ENCODE peak calls at places on chromosome 20, in five cellular contexts. One of them, this sample, is unnamed.

GRCh38 chr20:41366546-41367392 is at the start of gene EMILIN3:
- ATAC-seq in heart right ventricle: peak
- ATAC-seq in Panc1: no peak
- ATAC-seq in body of pancreas: no peak
- ATAC-seq in HepG2: peak
- ATAC-seq in this sample: peak

GRCh38 chr20:4507288-4507719 is 214.4 kb upstream of the PRND start:
- ATAC-seq in Panc1: no peak
- ATAC-seq in HepG2: no peak
- ATAC-seq in body of pancreas: no peak
- ATAC-seq in heart right ventricle: no peak
- ATAC-seq in this sample: no peak

GRCh38 chr20:44295995-44296394 is 15.0 kb downstream of the FITM2 start:
- ATAC-seq in Panc1: no peak
- ATAC-seq in HepG2: no peak
- ATAC-seq in heart right ventricle: peak
- ATAC-seq in body of pancreas: no peak
- ATAC-seq in this sample: no peak

GRCh38 chr20:35985789-35986188 is 17.4 kb downstream of the CNBD2 start:
- ATAC-seq in HepG2: no peak
- ATAC-seq in heart right ventricle: no peak
- ATAC-seq in body of pancreas: no peak
- ATAC-seq in Panc1: no peak
- ATAC-seq in this sample: no peak

GRCh38 chr20:54535045-54535444 is 59.7 kb downstream of the DOK5 start:
- ATAC-seq in HepG2: no peak
- ATAC-seq in Panc1: no peak
- ATAC-seq in body of pancreas: no peak
- ATAC-seq in heart right ventricle: no peak
- ATAC-seq in this sample: no peak

GRCh38 chr20:53827996-53828672 is 234.5 kb upstream of the ZNF217 start:
- ATAC-seq in heart right ventricle: peak
- ATAC-seq in HepG2: no peak
- ATAC-seq in body of pancreas: peak
- ATAC-seq in Panc1: peak
- ATAC-seq in this sample: peak

GRCh38 chr20:13312300-13312699 is 91.2 kb downstream of the ISM1 start:
- ATAC-seq in body of pancreas: no peak
- ATAC-seq in HepG2: no peak
- ATAC-seq in Panc1: no peak
- ATAC-seq in heart right ventricle: no peak
- ATAC-seq in this sample: no peak

GRCh38 chr20:33257237-33257636 is 21.4 kb downstream of the BPIFA1 start:
- ATAC-seq in Panc1: no peak
- ATAC-seq in HepG2: no peak
- ATAC-seq in body of pancreas: no peak
- ATAC-seq in heart right ventricle: no peak
- ATAC-seq in this sample: no peak

GRCh38 chr20:15317546-15318242 is 980.3 kb upstream of the FLRT3 start:
- ATAC-seq in body of pancreas: no peak
- ATAC-seq in Panc1: no peak
- ATAC-seq in heart right ventricle: no peak
- ATAC-seq in HepG2: no peak
- ATAC-seq in this sample: no peak

GRCh38 chr20:3358676-3359340 is 48.7 kb downstream of the DNAAF9 start:
- ATAC-seq in Panc1: no peak
- ATAC-seq in heart right ventricle: peak
- ATAC-seq in body of pancreas: no peak
- ATAC-seq in HepG2: peak
- ATAC-seq in this sample: no peak

GRCh38 chr20:12966468-12967085 is 42.2 kb upstream of the SPTLC3 start:
- ATAC-seq in HepG2: peak
- ATAC-seq in Panc1: no peak
- ATAC-seq in heart right ventricle: no peak
- ATAC-seq in body of pancreas: no peak
- ATAC-seq in this sample: no peak

GRCh38 chr20:31538327-31538726 is 24.1 kb downstream of the HM13 start:
- ATAC-seq in HepG2: no peak
- ATAC-seq in body of pancreas: no peak
- ATAC-seq in Panc1: no peak
- ATAC-seq in heart right ventricle: no peak
- ATAC-seq in this sample: no peak

GRCh38 chr20:53900380-53900999 is 169.9 kb downstream of the BCAS1 start:
- ATAC-seq in HepG2: no peak
- ATAC-seq in heart right ventricle: peak
- ATAC-seq in Panc1: peak
- ATAC-seq in body of pancreas: peak
- ATAC-seq in this sample: no peak

DNA sequence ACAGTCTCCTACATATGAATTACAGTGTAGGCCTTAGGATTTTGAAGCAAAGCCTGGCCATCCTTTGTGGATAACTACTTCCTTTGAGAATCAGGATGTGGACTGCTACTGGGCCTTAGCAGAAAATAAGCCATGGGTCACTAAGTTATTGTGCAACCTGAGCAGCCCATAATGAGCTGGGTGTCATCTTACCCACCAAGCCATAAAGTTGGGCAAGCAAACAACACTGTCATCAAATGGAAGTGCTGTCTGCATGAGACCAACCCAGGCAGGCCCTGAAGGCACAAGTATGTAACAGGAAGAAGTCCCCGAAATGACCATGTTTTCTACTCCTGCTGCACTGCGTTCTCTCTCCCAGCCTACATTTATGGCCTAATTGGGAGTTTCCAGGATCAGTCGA is 205.6 kb upstream of the GGTLC1 start:
- ATAC-seq in HepG2: no peak
- ATAC-seq in heart right ventricle: no peak
- ATAC-seq in Panc1: no peak
- ATAC-seq in body of pancreas: no peak
- ATAC-seq in this sample: no peak
- H3K27ac ChIP-seq in HepG2: no peak
- H3K27ac ChIP-seq in heart right ventricle: no peak
- H3K27ac ChIP-seq in Panc1: no peak
- H3K27ac ChIP-seq in body of pancreas: no peak
- H3K27ac ChIP-seq in this sample: no peak

GRCh38 chr20:18527339-18527738 is 19.6 kb downstream of the SEC23B start:
- ATAC-seq in Panc1: no peak
- ATAC-seq in heart right ventricle: no peak
- ATAC-seq in HepG2: no peak
- ATAC-seq in body of pancreas: no peak
- ATAC-seq in this sample: no peak

GRCh38 chr20:18527836-18528235 is 20.1 kb downstream of the SEC23B start:
- ATAC-seq in heart right ventricle: no peak
- ATAC-seq in Panc1: no peak
- ATAC-seq in body of pancreas: no peak
- ATAC-seq in HepG2: no peak
- ATAC-seq in this sample: no peak

GRCh38 chr20:18523066-18523465 is 15.3 kb downstream of the SEC23B start:
- ATAC-seq in body of pancreas: no peak
- ATAC-seq in HepG2: no peak
- ATAC-seq in heart right ventricle: no peak
- ATAC-seq in Panc1: no peak
- ATAC-seq in this sample: no peak

GRCh38 chr20:18524646-18525045 is 16.9 kb downstream of the SEC23B start:
- ATAC-seq in HepG2: no peak
- ATAC-seq in heart right ventricle: no peak
- ATAC-seq in Panc1: no peak
- ATAC-seq in body of pancreas: no peak
- ATAC-seq in this sample: no peak
- H3K27ac ChIP-seq in HepG2: no peak
- H3K27ac ChIP-seq in heart right ventricle: no peak
- H3K27ac ChIP-seq in Panc1: no peak
- H3K27ac ChIP-seq in body of pancreas: no peak
- H3K27ac ChIP-seq in this sample: no peak

GRCh38 chr20:64021124-64021975 is 14.6 kb upstream of the C20orf204 start:
- ATAC-seq in body of pancreas: no peak
- ATAC-seq in heart right ventricle: no peak
- ATAC-seq in Panc1: no peak
- ATAC-seq in HepG2: no peak
- ATAC-seq in this sample: no peak
- H3K27ac ChIP-seq in body of pancreas: no peak
- H3K27ac ChIP-seq in heart right ventricle: no peak
- H3K27ac ChIP-seq in Panc1: no peak
- H3K27ac ChIP-seq in HepG2: no peak
- H3K27ac ChIP-seq in this sample: no peak

GRCh38 chr20:24990810-24991252 is 1.7 kb downstream of the APMAP start:
- ATAC-seq in heart right ventricle: no peak
- ATAC-seq in HepG2: no peak
- ATAC-seq in Panc1: no peak
- ATAC-seq in body of pancreas: no peak
- ATAC-seq in this sample: no peak

GRCh38 chr20:24992420-24993205 is at the start of gene APMAP:
- ATAC-seq in HepG2: peak
- ATAC-seq in body of pancreas: peak
- ATAC-seq in Panc1: peak
- ATAC-seq in heart right ventricle: peak
- ATAC-seq in this sample: peak

GRCh38 chr20:24994186-24994465 is 1.6 kb upstream of the APMAP start:
- ATAC-seq in HepG2: no peak
- ATAC-seq in body of pancreas: no peak
- ATAC-seq in heart right ventricle: no peak
- ATAC-seq in Panc1: no peak
- ATAC-seq in this sample: no peak

GRCh38 chr20:24993337-24994185 is 1.0 kb upstream of the APMAP start:
- ATAC-seq in heart right ventricle: no peak
- ATAC-seq in HepG2: no peak
- ATAC-seq in body of pancreas: peak
- ATAC-seq in Panc1: no peak
- ATAC-seq in this sample: no peak

GRCh38 chr20:24991897-24992419 is 593 bp downstream of the APMAP start:
- ATAC-seq in HepG2: peak
- ATAC-seq in Panc1: peak
- ATAC-seq in body of pancreas: peak
- ATAC-seq in heart right ventricle: peak
- ATAC-seq in this sample: peak
- H3K27ac ChIP-seq in HepG2: peak
- H3K27ac ChIP-seq in Panc1: peak
- H3K27ac ChIP-seq in body of pancreas: peak
- H3K27ac ChIP-seq in heart right ventricle: peak
- H3K27ac ChIP-seq in this sample: peak

DNA sequence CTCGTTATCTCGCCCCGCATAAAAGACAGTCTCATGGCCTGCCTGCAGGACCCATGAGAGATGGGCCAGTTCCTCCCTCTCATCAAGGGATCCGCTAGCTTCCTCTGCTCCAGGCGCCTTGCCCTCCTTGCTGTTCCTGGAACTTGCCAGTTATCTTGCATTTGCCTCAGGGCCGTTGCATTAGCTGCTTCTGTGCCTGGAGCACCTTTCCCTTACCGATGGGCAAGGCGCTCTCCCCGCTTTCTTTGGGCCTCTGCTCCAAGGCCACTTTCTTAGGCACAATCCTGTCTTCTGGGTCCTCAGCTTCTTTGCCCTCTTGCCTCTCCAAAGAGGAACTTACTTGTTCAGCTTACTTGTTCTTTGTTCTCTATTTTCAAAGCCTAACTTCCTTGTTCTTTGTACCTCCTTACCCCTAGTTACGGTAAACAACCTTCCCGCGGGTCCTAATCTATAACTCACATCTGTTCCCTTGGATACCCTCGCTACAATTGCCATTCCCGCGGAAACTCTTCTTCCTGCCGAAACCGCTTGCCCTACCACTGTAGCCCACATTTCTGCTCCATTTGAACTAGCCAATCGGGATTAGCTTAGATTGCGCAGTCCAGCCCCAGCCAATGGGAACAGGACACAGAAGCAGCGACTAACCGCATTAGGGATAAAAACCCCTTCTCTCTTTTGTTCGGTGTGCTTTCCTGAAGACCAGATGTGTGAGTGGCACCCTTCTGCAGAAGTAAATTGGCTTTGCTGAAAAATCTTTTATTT is 887 bp upstream of the NSFL1C start:
- ATAC-seq in HepG2: peak
- ATAC-seq in body of pancreas: peak
- ATAC-seq in heart right ventricle: peak
- ATAC-seq in Panc1: no peak
- ATAC-seq in this sample: peak
- H3K27ac ChIP-seq in HepG2: peak
- H3K27ac ChIP-seq in body of pancreas: peak
- H3K27ac ChIP-seq in heart right ventricle: peak
- H3K27ac ChIP-seq in Panc1: peak
- H3K27ac ChIP-seq in this sample: peak

GRCh38 chr20:22382742-22383141 is 201.6 kb downstream of the FOXA2 start:
- ATAC-seq in HepG2: no peak
- ATAC-seq in body of pancreas: no peak
- ATAC-seq in Panc1: no peak
- ATAC-seq in heart right ventricle: no peak
- ATAC-seq in this sample: no peak

GRCh38 chr20:22383156-22383555 is 201.2 kb downstream of the FOXA2 start:
- ATAC-seq in Panc1: no peak
- ATAC-seq in body of pancreas: no peak
- ATAC-seq in heart right ventricle: no peak
- ATAC-seq in HepG2: no peak
- ATAC-seq in this sample: no peak

GRCh38 chr20:22381812-22382416 is 202.5 kb downstream of the FOXA2 start:
- ATAC-seq in HepG2: no peak
- ATAC-seq in body of pancreas: peak
- ATAC-seq in Panc1: no peak
- ATAC-seq in heart right ventricle: no peak
- ATAC-seq in this sample: no peak

GRCh38 chr20:22374678-22375590 is 209.4 kb downstream of the FOXA2 start:
- ATAC-seq in HepG2: no peak
- ATAC-seq in heart right ventricle: no peak
- ATAC-seq in Panc1: peak
- ATAC-seq in body of pancreas: no peak
- ATAC-seq in this sample: no peak

DNA sequence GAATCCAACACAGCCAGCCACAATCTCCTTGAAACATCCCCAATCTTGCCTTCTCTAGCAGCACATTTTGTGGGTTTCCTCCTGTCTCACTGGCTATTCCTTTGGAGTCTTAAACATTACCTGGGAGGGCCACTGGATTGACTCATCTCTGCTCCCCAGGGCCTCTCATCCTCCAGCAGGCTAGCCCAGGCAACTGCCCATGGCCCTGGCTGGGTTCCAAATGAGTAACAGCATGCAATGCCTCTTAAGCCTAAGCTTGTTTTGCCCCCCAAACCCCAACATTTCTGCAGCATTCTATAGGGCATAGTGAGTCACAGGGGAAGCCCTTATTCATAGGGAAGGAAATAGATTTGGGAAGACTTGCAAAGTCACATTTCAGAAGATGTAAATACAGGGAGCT is 204.9 kb downstream of the FOXA2 start:
- ATAC-seq in heart right ventricle: no peak
- ATAC-seq in HepG2: no peak
- ATAC-seq in body of pancreas: no peak
- ATAC-seq in Panc1: no peak
- ATAC-seq in this sample: no peak
- H3K27ac ChIP-seq in heart right ventricle: no peak
- H3K27ac ChIP-seq in HepG2: no peak
- H3K27ac ChIP-seq in body of pancreas: no peak
- H3K27ac ChIP-seq in Panc1: no peak
- H3K27ac ChIP-seq in this sample: no peak

GRCh38 chr20:19973920-19974620 is 43.1 kb upstream of the NAA20 start:
- ATAC-seq in Panc1: peak
- ATAC-seq in heart right ventricle: peak
- ATAC-seq in HepG2: no peak
- ATAC-seq in body of pancreas: no peak
- ATAC-seq in this sample: peak
- H3K27ac ChIP-seq in Panc1: peak
- H3K27ac ChIP-seq in heart right ventricle: peak
- H3K27ac ChIP-seq in HepG2: no peak
- H3K27ac ChIP-seq in body of pancreas: peak
- H3K27ac ChIP-seq in this sample: peak

This sample was measured in gastroesophageal sphincter.